ENCODE peak calls at places on chromosomes 5 and 9, in four cellular contexts. One of them, this sample, is unnamed.

GRCh38 chr9:137184881-137185660 is 3.3 kb downstream of the ANAPC2 start:
- DNase-seq in HuH-7.5: no peak
- DNase-seq in activated T-cell treated with anti-CD3 and anti-CD28 coated beads, Interleukin-2, amount 50 U/mL, for 72 hours: no peak
- DNase-seq in ELF-1: no peak
- DNase-seq in this sample: no peak

GRCh38 chr9:98577446-98577845 is 131.3 kb downstream of the GABBR2 start:
- DNase-seq in ELF-1: no peak
- DNase-seq in HuH-7.5: no peak
- DNase-seq in activated T-cell treated with anti-CD3 and anti-CD28 coated beads, Interleukin-2, amount 50 U/mL, for 72 hours: no peak
- DNase-seq in this sample: no peak

GRCh38 chr5:146878471-146879172 is at the start of gene PPP2R2B:
- DNase-seq in HuH-7.5: peak
- DNase-seq in ELF-1: peak
- DNase-seq in activated T-cell treated with anti-CD3 and anti-CD28 coated beads, Interleukin-2, amount 50 U/mL, for 72 hours: peak
- DNase-seq in this sample: peak

GRCh38 chr5:121273818-121274433 is 577.8 kb upstream of the FTMT start:
- DNase-seq in activated T-cell treated with anti-CD3 and anti-CD28 coated beads, Interleukin-2, amount 50 U/mL, for 72 hours: no peak
- DNase-seq in HuH-7.5: no peak
- DNase-seq in ELF-1: peak
- DNase-seq in this sample: no peak

GRCh38 chr5:115194671-115195070 is 25.0 kb upstream of the TRIM36 start:
- DNase-seq in ELF-1: no peak
- DNase-seq in activated T-cell treated with anti-CD3 and anti-CD28 coated beads, Interleukin-2, amount 50 U/mL, for 72 hours: no peak
- DNase-seq in HuH-7.5: no peak
- DNase-seq in this sample: no peak

GRCh38 chr5:34682926-34683623 is 26.9 kb downstream of the RAI14 start:
- DNase-seq in ELF-1: no peak
- DNase-seq in activated T-cell treated with anti-CD3 and anti-CD28 coated beads, Interleukin-2, amount 50 U/mL, for 72 hours: no peak
- DNase-seq in HuH-7.5: no peak
- DNase-seq in this sample: no peak

GRCh38 chr9:91211919-91212318 is 149.8 kb downstream of the AUH start:
- DNase-seq in activated T-cell treated with anti-CD3 and anti-CD28 coated beads, Interleukin-2, amount 50 U/mL, for 72 hours: no peak
- DNase-seq in HuH-7.5: no peak
- DNase-seq in ELF-1: no peak
- DNase-seq in this sample: peak

GRCh38 chr5:143002459-143003327 is 232.5 kb downstream of the ARHGAP26 start:
- DNase-seq in HuH-7.5: peak
- DNase-seq in ELF-1: no peak
- DNase-seq in activated T-cell treated with anti-CD3 and anti-CD28 coated beads, Interleukin-2, amount 50 U/mL, for 72 hours: peak
- DNase-seq in this sample: no peak

GRCh38 chr5:154101184-154101583 is 62.4 kb downstream of the MFAP3 start:
- DNase-seq in ELF-1: no peak
- DNase-seq in HuH-7.5: no peak
- DNase-seq in activated T-cell treated with anti-CD3 and anti-CD28 coated beads, Interleukin-2, amount 50 U/mL, for 72 hours: no peak
- DNase-seq in this sample: no peak

GRCh38 chr5:72517961-72518690 is 10.9 kb upstream of the ZNF366 start:
- DNase-seq in HuH-7.5: no peak
- DNase-seq in ELF-1: peak
- DNase-seq in activated T-cell treated with anti-CD3 and anti-CD28 coated beads, Interleukin-2, amount 50 U/mL, for 72 hours: no peak
- DNase-seq in this sample: no peak